ENCODE peak calls at places on chromosome 11, in seven cellular contexts. One of them, this sample, is unnamed. For H3K27me3, the result is how much of the 10 kb centered on the place peaks cover.

GRCh38 chr11:134584001-134584561 is 172.0 kb upstream of the B3GAT1 start:
- DNase-seq in PC-3: no peak
- DNase-seq in CD8-positive, alpha-beta T cell: no peak
- DNase-seq in mammary epithelial cell: no peak
- DNase-seq in pancreas: no peak
- DNase-seq in AG04450: no peak
- DNase-seq in endothelial cell of umbilical vein: no peak
- DNase-seq in this sample: no peak

GRCh38 chr11:47410404-47411264 is 2.2 kb downstream of the SLC39A13 start:
- DNase-seq in PC-3: no peak
- DNase-seq in CD8-positive, alpha-beta T cell: no peak
- DNase-seq in mammary epithelial cell: no peak
- DNase-seq in pancreas: no peak
- DNase-seq in AG04450: no peak
- DNase-seq in endothelial cell of umbilical vein: no peak
- DNase-seq in this sample: no peak

GRCh38 chr11:123357353-123357989 is 72.6 kb upstream of the GRAMD1B start:
- DNase-seq in PC-3: no peak
- DNase-seq in CD8-positive, alpha-beta T cell: no peak
- DNase-seq in mammary epithelial cell: no peak
- DNase-seq in pancreas: no peak
- DNase-seq in AG04450: no peak
- DNase-seq in endothelial cell of umbilical vein: no peak
- DNase-seq in this sample: no peak

GRCh38 chr11:22624742-22625447 is 728 bp downstream of the FANCF start:
- DNase-seq in PC-3: peak
- DNase-seq in CD8-positive, alpha-beta T cell: no peak
- DNase-seq in mammary epithelial cell: peak
- DNase-seq in pancreas: peak
- DNase-seq in AG04450: no peak
- DNase-seq in endothelial cell of umbilical vein: peak
- DNase-seq in this sample: peak

GRCh38 chr11:106398396-106399074 is 321.1 kb downstream of the AASDHPPT start:
- DNase-seq in PC-3: peak
- DNase-seq in CD8-positive, alpha-beta T cell: no peak
- DNase-seq in mammary epithelial cell: no peak
- DNase-seq in pancreas: no peak
- DNase-seq in AG04450: no peak
- DNase-seq in endothelial cell of umbilical vein: no peak
- DNase-seq in this sample: no peak

GRCh38 chr11:35303596-35304392 is 115.6 kb downstream of the SLC1A2 start:
- DNase-seq in PC-3: peak
- DNase-seq in CD8-positive, alpha-beta T cell: no peak
- DNase-seq in mammary epithelial cell: peak
- DNase-seq in pancreas: peak
- DNase-seq in AG04450: no peak
- DNase-seq in endothelial cell of umbilical vein: no peak
- DNase-seq in this sample: no peak

GRCh38 chr11:134654161-134654915 is 242.3 kb upstream of the B3GAT1 start:
- DNase-seq in PC-3: no peak
- DNase-seq in CD8-positive, alpha-beta T cell: no peak
- DNase-seq in mammary epithelial cell: no peak
- DNase-seq in pancreas: no peak
- DNase-seq in AG04450: no peak
- DNase-seq in endothelial cell of umbilical vein: no peak
- DNase-seq in this sample: no peak

GRCh38 chr11:2927851-2928604 is 1.2 kb downstream of the PHLDA2 start:
- DNase-seq in PC-3: peak
- DNase-seq in CD8-positive, alpha-beta T cell: no peak
- DNase-seq in mammary epithelial cell: peak
- DNase-seq in pancreas: peak
- DNase-seq in AG04450: no peak
- DNase-seq in endothelial cell of umbilical vein: peak
- DNase-seq in this sample: no peak

GRCh38 chr11:73949246-73949645 is 1.6 kb upstream of the DNAJB13 start:
- DNase-seq in PC-3: no peak
- DNase-seq in CD8-positive, alpha-beta T cell: no peak
- DNase-seq in mammary epithelial cell: no peak
- DNase-seq in pancreas: no peak
- DNase-seq in AG04450: no peak
- DNase-seq in endothelial cell of umbilical vein: no peak
- DNase-seq in this sample: no peak

GRCh38 chr11:86524603-86525352 is 147.6 kb downstream of the ME3 start:
- DNase-seq in PC-3: peak
- DNase-seq in CD8-positive, alpha-beta T cell: no peak
- DNase-seq in mammary epithelial cell: peak
- DNase-seq in pancreas: no peak
- DNase-seq in AG04450: no peak
- DNase-seq in endothelial cell of umbilical vein: peak
- DNase-seq in this sample: peak

GRCh38 chr11:58276151-58276550 is 8.1 kb upstream of the OR10W1 start:
- DNase-seq in PC-3: no peak
- DNase-seq in CD8-positive, alpha-beta T cell: no peak
- DNase-seq in mammary epithelial cell: no peak
- DNase-seq in pancreas: no peak
- DNase-seq in AG04450: no peak
- DNase-seq in endothelial cell of umbilical vein: no peak
- DNase-seq in this sample: no peak

GRCh38 chr11:32374261-32374711 is 61.1 kb downstream of the WT1 start:
- DNase-seq in PC-3: peak
- DNase-seq in CD8-positive, alpha-beta T cell: no peak
- DNase-seq in mammary epithelial cell: no peak
- DNase-seq in pancreas: no peak
- DNase-seq in AG04450: no peak
- DNase-seq in endothelial cell of umbilical vein: peak
- DNase-seq in this sample: peak

GRCh38 chr11:34603129-34604001 is 17.5 kb upstream of the EHF start:
- DNase-seq in PC-3: no peak
- DNase-seq in CD8-positive, alpha-beta T cell: no peak
- DNase-seq in mammary epithelial cell: no peak
- DNase-seq in pancreas: no peak
- DNase-seq in AG04450: no peak
- DNase-seq in endothelial cell of umbilical vein: no peak
- DNase-seq in this sample: no peak

GRCh38 chr11:19218801-19219460 is 17.1 kb upstream of the CSRP3 start:
- DNase-seq in PC-3: no peak
- DNase-seq in CD8-positive, alpha-beta T cell: no peak
- DNase-seq in mammary epithelial cell: no peak
- DNase-seq in pancreas: no peak
- DNase-seq in AG04450: no peak
- DNase-seq in endothelial cell of umbilical vein: no peak
- DNase-seq in this sample: peak

GRCh38 chr11:95067828-95068244 is 1.1 kb downstream of the SRSF8 start:
- DNase-seq in PC-3: no peak
- DNase-seq in CD8-positive, alpha-beta T cell: no peak
- DNase-seq in mammary epithelial cell: no peak
- DNase-seq in pancreas: no peak
- DNase-seq in AG04450: no peak
- DNase-seq in endothelial cell of umbilical vein: no peak
- DNase-seq in this sample: no peak

GRCh38 chr11:112658521-112658920 is 302.7 kb upstream of the NCAM1 start:
- DNase-seq in PC-3: no peak
- DNase-seq in CD8-positive, alpha-beta T cell: no peak
- DNase-seq in mammary epithelial cell: peak
- DNase-seq in pancreas: no peak
- DNase-seq in AG04450: no peak
- DNase-seq in endothelial cell of umbilical vein: no peak
- DNase-seq in this sample: peak

GRCh38 chr11:47786373-47786772 is 19.2 kb upstream of the FNBP4 start:
- DNase-seq in PC-3: no peak
- DNase-seq in CD8-positive, alpha-beta T cell: no peak
- DNase-seq in mammary epithelial cell: no peak
- DNase-seq in pancreas: no peak
- DNase-seq in AG04450: no peak
- DNase-seq in endothelial cell of umbilical vein: no peak
- DNase-seq in this sample: no peak

GRCh38 chr11:20873054-20873453 is 203.7 kb downstream of the NELL1 start:
- DNase-seq in PC-3: peak
- DNase-seq in CD8-positive, alpha-beta T cell: no peak
- DNase-seq in mammary epithelial cell: peak
- DNase-seq in pancreas: peak
- DNase-seq in AG04450: no peak
- DNase-seq in endothelial cell of umbilical vein: no peak
- DNase-seq in this sample: no peak

GRCh38 chr11:115324569-115325432 is 179.4 kb downstream of the CADM1 start:
- DNase-seq in PC-3: peak
- DNase-seq in CD8-positive, alpha-beta T cell: no peak
- DNase-seq in mammary epithelial cell: peak
- DNase-seq in pancreas: peak
- DNase-seq in AG04450: peak
- DNase-seq in endothelial cell of umbilical vein: peak
- DNase-seq in this sample: peak

GRCh38 chr11:85806876-85807275 is 4.1 kb downstream of the SYTL2 start:
- DNase-seq in PC-3: no peak
- DNase-seq in CD8-positive, alpha-beta T cell: no peak
- DNase-seq in mammary epithelial cell: peak
- DNase-seq in pancreas: no peak
- DNase-seq in AG04450: no peak
- DNase-seq in endothelial cell of umbilical vein: no peak
- DNase-seq in this sample: peak

GRCh38 chr11:8338138-8338537 is 74.5 kb upstream of the LMO1 start:
- DNase-seq in PC-3: peak
- DNase-seq in CD8-positive, alpha-beta T cell: no peak
- DNase-seq in mammary epithelial cell: no peak
- DNase-seq in pancreas: peak
- DNase-seq in AG04450: no peak
- DNase-seq in endothelial cell of umbilical vein: peak
- DNase-seq in this sample: no peak

GRCh38 chr11:60978546-60979380 is 7.3 kb downstream of the CD6 start:
- DNase-seq in PC-3: no peak
- DNase-seq in CD8-positive, alpha-beta T cell: no peak
- DNase-seq in mammary epithelial cell: peak
- DNase-seq in pancreas: no peak
- DNase-seq in AG04450: no peak
- DNase-seq in endothelial cell of umbilical vein: no peak
- DNase-seq in this sample: peak

GRCh38 chr11:10125522-10126133 is 168.4 kb downstream of the SBF2 start:
- DNase-seq in PC-3: no peak
- DNase-seq in CD8-positive, alpha-beta T cell: no peak
- DNase-seq in mammary epithelial cell: peak
- DNase-seq in pancreas: no peak
- DNase-seq in AG04450: no peak
- DNase-seq in endothelial cell of umbilical vein: no peak
- DNase-seq in this sample: no peak

GRCh38 chr11:110785398-110785797 is 73.2 kb upstream of the ARHGAP20 start:
- DNase-seq in PC-3: no peak
- DNase-seq in CD8-positive, alpha-beta T cell: no peak
- DNase-seq in mammary epithelial cell: no peak
- DNase-seq in pancreas: no peak
- DNase-seq in AG04450: no peak
- DNase-seq in endothelial cell of umbilical vein: no peak
- DNase-seq in this sample: no peak

GRCh38 chr11:111001986-111002616 is 243.4 kb upstream of the POU2AF2 start:
- DNase-seq in PC-3: peak
- DNase-seq in CD8-positive, alpha-beta T cell: no peak
- DNase-seq in mammary epithelial cell: peak
- DNase-seq in pancreas: no peak
- DNase-seq in AG04450: peak
- DNase-seq in endothelial cell of umbilical vein: peak
- DNase-seq in this sample: peak

DNA sequence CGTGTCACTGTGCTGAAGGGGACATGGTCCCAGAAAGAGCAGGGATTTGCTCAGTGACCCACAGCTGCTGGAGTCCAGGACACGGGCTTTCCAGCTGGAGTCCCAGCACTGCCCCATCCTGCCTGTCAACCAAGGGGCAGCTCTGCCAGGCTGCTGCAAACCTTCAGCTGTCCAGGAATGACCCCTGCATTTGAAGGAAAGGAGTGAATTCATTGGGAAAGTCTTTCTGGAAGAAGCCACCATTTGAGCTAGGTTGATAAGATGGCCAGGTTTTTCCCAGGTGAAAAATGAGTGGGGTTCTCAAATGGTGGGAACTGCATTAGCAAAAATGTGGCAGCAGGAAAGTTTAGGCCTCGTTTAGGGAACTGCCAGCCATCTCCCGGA is 9.4 kb downstream of the KCNK7 start:
- DNase-seq in PC-3: no peak
- DNase-seq in CD8-positive, alpha-beta T cell: no peak
- DNase-seq in mammary epithelial cell: no peak
- DNase-seq in pancreas: no peak
- DNase-seq in AG04450: no peak
- DNase-seq in endothelial cell of umbilical vein: no peak
- DNase-seq in this sample: no peak
- H3K27me3 ChIP-seq in PC-3: under half
- H3K27me3 ChIP-seq in CD8-positive, alpha-beta T cell: under half
- H3K27me3 ChIP-seq in mammary epithelial cell: under half
- H3K27me3 ChIP-seq in pancreas: under half
- H3K27me3 ChIP-seq in AG04450: under half
- H3K27me3 ChIP-seq in endothelial cell of umbilical vein: under half
- H3K27me3 ChIP-seq in this sample: under half

GRCh38 chr11:117528061-117528780 is 200.6 kb downstream of the CEP164 start:
- DNase-seq in PC-3: no peak
- DNase-seq in CD8-positive, alpha-beta T cell: no peak
- DNase-seq in mammary epithelial cell: no peak
- DNase-seq in pancreas: no peak
- DNase-seq in AG04450: no peak
- DNase-seq in endothelial cell of umbilical vein: no peak
- DNase-seq in this sample: peak
- TF ChIP-seq CTCF in PC-3: no peak
- TF ChIP-seq CTCF in CD8-positive, alpha-beta T cell: no peak
- TF ChIP-seq CTCF in mammary epithelial cell: no peak
- TF ChIP-seq CTCF in pancreas: no peak
- TF ChIP-seq CTCF in AG04450: no peak
- TF ChIP-seq CTCF in endothelial cell of umbilical vein: no peak
- TF ChIP-seq CTCF in this sample: no peak

DNA sequence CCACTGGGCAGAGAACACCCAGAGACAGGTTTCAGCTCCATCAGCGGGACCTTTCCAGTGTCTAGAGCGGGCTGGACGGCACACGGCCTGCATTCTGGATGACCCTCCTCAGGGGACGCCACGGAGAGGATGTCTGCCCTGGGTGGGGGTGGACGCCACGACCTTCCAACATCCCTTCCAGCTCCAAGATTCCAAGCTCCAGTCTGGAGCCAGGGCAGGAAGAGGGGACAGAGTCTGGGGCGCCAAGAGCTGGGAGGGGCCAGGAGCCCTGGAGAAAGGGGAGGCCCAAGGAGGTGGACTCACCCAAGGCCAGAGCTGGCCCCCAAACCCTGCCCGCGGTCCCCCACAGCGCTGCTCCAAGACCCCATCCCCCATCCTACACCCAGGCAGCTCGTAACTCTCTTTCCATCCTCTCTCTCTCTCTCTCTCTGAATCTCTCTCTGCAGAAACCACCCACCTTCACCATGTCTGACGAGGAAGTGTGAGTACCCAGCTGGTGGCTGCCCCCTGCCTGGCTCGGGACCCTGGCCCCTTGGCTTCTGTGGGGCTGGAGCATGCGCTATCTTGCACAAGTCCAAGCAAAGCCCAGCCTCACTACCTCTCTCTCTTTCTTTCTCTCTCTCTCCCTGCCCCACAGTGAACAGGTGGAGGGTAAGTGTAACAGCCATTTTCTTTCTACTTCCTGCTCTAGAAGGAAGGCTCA is 3.1 kb downstream of the TNNT3 start:
- DNase-seq in PC-3: no peak
- DNase-seq in CD8-positive, alpha-beta T cell: no peak
- DNase-seq in mammary epithelial cell: no peak
- DNase-seq in pancreas: no peak
- DNase-seq in AG04450: no peak
- DNase-seq in endothelial cell of umbilical vein: no peak
- DNase-seq in this sample: no peak
- H3K27ac ChIP-seq in PC-3: no peak
- H3K27ac ChIP-seq in CD8-positive, alpha-beta T cell: no peak
- H3K27ac ChIP-seq in mammary epithelial cell: no peak
- H3K27ac ChIP-seq in pancreas: no peak
- H3K27ac ChIP-seq in AG04450: no peak
- H3K27ac ChIP-seq in endothelial cell of umbilical vein: no peak
- H3K27ac ChIP-seq in this sample: no peak

GRCh38 chr11:70079691-70080090 is 1.6 kb downstream of the ANO1 start:
- DNase-seq in PC-3: peak
- DNase-seq in CD8-positive, alpha-beta T cell: no peak
- DNase-seq in mammary epithelial cell: peak
- DNase-seq in pancreas: no peak
- DNase-seq in AG04450: no peak
- DNase-seq in endothelial cell of umbilical vein: no peak
- DNase-seq in this sample: no peak
- H3K27me3 ChIP-seq in PC-3: under half
- H3K27me3 ChIP-seq in CD8-positive, alpha-beta T cell: under half
- H3K27me3 ChIP-seq in mammary epithelial cell: under half
- H3K27me3 ChIP-seq in pancreas: under half
- H3K27me3 ChIP-seq in AG04450: under half
- H3K27me3 ChIP-seq in endothelial cell of umbilical vein: under half
- H3K27me3 ChIP-seq in this sample: under half